ENCODE peak calls at places on chromosomes 7 and 10, in nine cellular contexts. Z is fibroblast of lung, O is tibial nerve, X is cardiac muscle cell, Q is NB4, J is neural crest cell, P is lower leg skin, Y is mesothelial cell of epicardium, H is WTC11. K is an unnamed sample.

GRCh38 chr7:155852426-155853301 is 40.4 kb upstream of the SHH start:
- DNase-seq in Z (no peak), O (no peak), X (no peak), Q (no peak), J (no peak), P (no peak), Y (peak), H (no peak), K (no peak)

GRCh38 chr10:44325157-44325556 is 59.7 kb downstream of the CXCL12 start:
- DNase-seq in Z (no peak), O (no peak), X (no peak), Q (no peak), J (no peak), P (no peak), Y (no peak), H (no peak), K (no peak)

GRCh38 chr10:4028838-4029583 is 244.0 kb upstream of the KLF6 start:
- DNase-seq in Z (no peak), O (no peak), X (no peak), Q (no peak), J (no peak), P (no peak), Y (no peak), H (no peak), K (no peak)

GRCh38 chr7:15609287-15609686 is 47.5 kb upstream of the AGMO start:
- DNase-seq in Z (no peak), O (no peak), X (no peak), Q (no peak), J (no peak), P (no peak), Y (no peak), H (no peak), K (no peak)

GRCh38 chr7:94374231-94374630 is 20.5 kb upstream of the COL1A2 start:
- DNase-seq in Z (peak), O (peak), X (peak), Q (no peak), J (no peak), P (peak), Y (peak), H (peak), K (peak)

GRCh38 chr10:124619195-124619594 is 125.0 kb downstream of the FAM53B start:
- DNase-seq in Z (peak), O (no peak), X (no peak), Q (peak), J (no peak), P (no peak), Y (no peak), H (no peak), K (no peak)

GRCh38 chr7:66804001-66804400 is 63.5 kb downstream of the RABGEF1 start:
- DNase-seq in Z (peak), O (no peak), X (no peak), Q (no peak), J (no peak), P (no peak), Y (no peak), H (no peak), K (no peak)

GRCh38 chr10:89090760-89091455 is 100.3 kb downstream of the FAS start:
- DNase-seq in Z (peak), O (no peak), X (no peak), Q (peak), J (no peak), P (no peak), Y (no peak), H (no peak), K (no peak)

GRCh38 chr10:125707852-125708468 is 11.5 kb upstream of the EDRF1 start:
- DNase-seq in Z (peak), O (no peak), X (peak), Q (peak), J (no peak), P (no peak), Y (no peak), H (no peak), K (no peak)

DNA sequence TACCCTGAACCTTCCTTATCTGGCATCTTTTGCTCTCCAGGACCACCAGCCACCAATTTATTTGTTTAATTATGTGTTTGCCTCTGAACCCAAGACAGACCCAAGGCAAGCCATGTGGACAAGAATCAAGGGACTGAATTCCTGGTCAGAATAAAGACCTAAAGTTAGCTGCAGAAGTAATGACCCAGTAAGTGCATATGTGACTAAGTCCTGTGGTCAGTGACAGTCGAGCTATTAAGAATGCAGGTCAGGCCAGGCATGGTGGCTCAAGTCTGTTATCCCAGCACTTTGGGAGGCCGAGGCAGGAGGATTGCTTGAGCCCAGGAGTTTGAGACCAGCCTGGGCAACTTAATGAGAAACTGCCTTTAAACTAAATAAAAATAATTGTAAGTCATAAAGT is 139.4 kb downstream of the CCDC71L start:
- DNase-seq in Z (peak), O (no peak), X (no peak), Q (no peak), J (no peak), P (no peak), Y (no peak), H (no peak), K (no peak)
- TF ChIP-seq CTCF in Z (no peak), O (no peak), X (no peak), Q (no peak), J (no peak), P (no peak), Y (no peak), H (no peak), K (no peak)

GRCh38 chr7:128869138-128869943 is 6.7 kb downstream of the ATP6V1F start:
- DNase-seq in Z (peak), O (no peak), X (peak), Q (peak), J (peak), P (no peak), Y (peak), H (peak), K (peak)
- TF ChIP-seq CTCF in Z (no peak), O (no peak), X (no peak), Q (no peak), J (peak), P (no peak), Y (no peak), H (no peak), K (peak)

GRCh38 chr7:142131439-142131838 is 19.9 kb downstream of the MGAM2 start:
- DNase-seq in Z (no peak), O (no peak), X (no peak), Q (peak), J (no peak), P (no peak), Y (no peak), H (no peak), K (no peak)
- TF ChIP-seq CTCF in Z (no peak), O (no peak), X (no peak), Q (no peak), J (no peak), P (no peak), Y (no peak), H (no peak), K (no peak)

GRCh38 chr7:48251766-48252165 is 80.5 kb downstream of the ABCA13 start:
- DNase-seq in Z (peak), O (no peak), X (no peak), Q (no peak), J (no peak), P (no peak), Y (no peak), H (no peak), K (no peak)

GRCh38 chr7:48249162-48249561 is 77.9 kb downstream of the ABCA13 start:
- DNase-seq in Z (no peak), O (no peak), X (no peak), Q (no peak), J (no peak), P (no peak), Y (no peak), H (no peak), K (no peak)

GRCh38 chr7:48250441-48250951 is 79.2 kb downstream of the ABCA13 start:
- DNase-seq in Z (peak), O (no peak), X (no peak), Q (no peak), J (no peak), P (no peak), Y (no peak), H (no peak), K (no peak)

GRCh38 chr7:48255046-48255445 is 83.8 kb downstream of the ABCA13 start:
- DNase-seq in Z (peak), O (no peak), X (no peak), Q (no peak), J (no peak), P (no peak), Y (no peak), H (no peak), K (no peak)

GRCh38 chr7:48253020-48253419 is 81.8 kb downstream of the ABCA13 start:
- DNase-seq in Z (no peak), O (no peak), X (peak), Q (no peak), J (no peak), P (no peak), Y (no peak), H (no peak), K (no peak)
- TF ChIP-seq CTCF in Z (no peak), O (no peak), X (no peak), Q (no peak), J (peak), P (no peak), Y (no peak), H (no peak), K (no peak)

DNA sequence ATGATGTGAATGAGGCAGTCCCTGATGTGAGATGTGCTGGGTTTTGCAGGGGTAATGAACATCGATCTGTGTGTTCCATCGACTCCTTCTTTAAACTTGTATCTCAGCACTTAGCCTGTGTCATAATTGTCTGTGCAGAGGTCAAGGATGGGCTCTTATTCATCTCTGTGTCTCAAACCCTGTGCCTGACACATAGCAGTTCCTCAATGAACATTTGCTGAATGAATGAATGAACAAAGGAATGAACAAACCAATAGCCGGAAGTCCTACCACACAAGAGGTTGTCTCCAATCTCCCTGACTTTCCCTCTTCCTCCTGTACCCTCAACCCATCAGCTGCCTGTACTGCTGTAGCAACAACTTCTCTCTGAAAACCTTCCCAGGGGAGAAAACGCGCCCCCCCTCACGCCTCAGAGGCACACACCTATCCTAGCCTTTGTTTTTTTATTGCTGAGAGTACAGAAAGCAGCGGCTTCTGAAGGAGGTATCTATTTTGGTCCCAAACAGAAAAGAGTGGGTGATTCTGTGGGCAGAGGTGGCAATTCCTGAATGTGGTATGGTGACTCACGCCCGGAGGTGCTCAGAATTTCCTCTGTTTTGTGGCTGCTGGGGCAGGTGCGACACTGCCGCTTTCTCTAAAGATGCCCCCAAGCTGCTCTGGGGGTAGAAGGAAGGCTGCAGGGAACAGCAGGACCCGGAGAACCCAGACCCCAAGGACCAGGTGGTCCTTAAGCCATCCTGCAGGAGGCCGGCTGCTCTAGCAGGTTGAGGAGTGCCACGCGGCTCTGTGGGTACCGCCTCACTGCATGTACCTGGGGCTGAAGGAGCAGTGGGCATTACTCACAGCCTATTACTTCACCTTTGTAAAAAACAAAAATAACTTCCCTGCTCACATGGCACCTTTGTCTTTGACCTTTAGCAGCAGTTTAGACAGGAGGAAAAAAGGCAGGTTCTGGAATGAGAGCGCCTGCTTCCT is 9.6 kb downstream of the IL2RA start:
- DNase-seq in Z (no peak), O (no peak), X (no peak), Q (no peak), J (no peak), P (peak), Y (no peak), H (no peak), K (no peak)
- TF ChIP-seq CTCF in Z (no peak), O (no peak), X (no peak), Q (no peak), J (no peak), P (no peak), Y (no peak), H (no peak), K (no peak)